ENCODE peak calls at places on chromosome 12, in six cellular contexts. N is SK-N-SH, A is HCT116, Y is K562, X is H1, R is NT2/D1. U is an unnamed sample.

GRCh38 chr12:49108958-49109404 is 1.7 kb downstream of the LMBR1L start:
- DNase-seq in Y (no peak), N (no peak), X (no peak), A (no peak), R (no peak), U (peak)

GRCh38 chr12:50988051-50988450 is 35.7 kb downstream of the HIGD1C start:
- DNase-seq in X (no peak), R (no peak), N (no peak), A (no peak), Y (no peak), U (no peak)

GRCh38 chr12:118044075-118044474 is 16.9 kb downstream of the WSB2 start:
- DNase-seq in R (no peak), Y (no peak), N (no peak), X (no peak), A (no peak), U (no peak)

GRCh38 chr12:109920266-109920780 is 20.2 kb downstream of the TCHP start:
- DNase-seq in R (no peak), X (no peak), Y (no peak), A (no peak), N (no peak), U (no peak)

GRCh38 chr12:52499836-52500560 is 6.9 kb upstream of the KRT6A start:
- DNase-seq in X (no peak), R (no peak), Y (no peak), A (no peak), N (no peak), U (no peak)

GRCh38 chr12:114562654-114563053 is 121.3 kb downstream of the TBX3 start:
- DNase-seq in Y (no peak), R (peak), A (no peak), N (no peak), X (peak), U (no peak)

GRCh38 chr12:123398177-123398916 is 14.4 kb downstream of the KMT5A start:
- DNase-seq in X (no peak), Y (no peak), A (no peak), R (no peak), N (no peak), U (no peak)

GRCh38 chr12:56267443-56268071 is 815 bp downstream of the COQ10A start:
- DNase-seq in N (peak), Y (peak), X (no peak), A (no peak), R (no peak), U (peak)

GRCh38 chr12:10241781-10242180 is 29.1 kb downstream of the GABARAPL1 start:
- DNase-seq in R (no peak), Y (no peak), N (no peak), A (no peak), X (no peak), U (no peak)

GRCh38 chr12:113221997-113222729 is 899 bp downstream of the TPCN1 start:
- DNase-seq in X (peak), R (no peak), N (no peak), A (no peak), Y (no peak), U (no peak)

GRCh38 chr12:114967187-114967586 is 283.2 kb upstream of the TBX3 start:
- DNase-seq in A (no peak), X (no peak), R (no peak), N (no peak), Y (no peak), U (no peak)

GRCh38 chr12:8950702-8951478 is 1.4 kb upstream of the M6PR start:
- DNase-seq in N (no peak), X (no peak), Y (no peak), A (no peak), R (no peak), U (no peak)
- TF ChIP-seq YY1 in N (no peak), X (no peak), Y (no peak), A (no peak), R (no peak), U (no peak)

GRCh38 chr12:29921307-29921706 is 137.6 kb upstream of the TMTC1 start:
- DNase-seq in Y (no peak), N (no peak), X (no peak), R (no peak), A (peak), U (peak)
- TF ChIP-seq YY1 in Y (no peak), N (no peak), X (no peak), R (no peak), A (no peak), U (no peak)

DNA sequence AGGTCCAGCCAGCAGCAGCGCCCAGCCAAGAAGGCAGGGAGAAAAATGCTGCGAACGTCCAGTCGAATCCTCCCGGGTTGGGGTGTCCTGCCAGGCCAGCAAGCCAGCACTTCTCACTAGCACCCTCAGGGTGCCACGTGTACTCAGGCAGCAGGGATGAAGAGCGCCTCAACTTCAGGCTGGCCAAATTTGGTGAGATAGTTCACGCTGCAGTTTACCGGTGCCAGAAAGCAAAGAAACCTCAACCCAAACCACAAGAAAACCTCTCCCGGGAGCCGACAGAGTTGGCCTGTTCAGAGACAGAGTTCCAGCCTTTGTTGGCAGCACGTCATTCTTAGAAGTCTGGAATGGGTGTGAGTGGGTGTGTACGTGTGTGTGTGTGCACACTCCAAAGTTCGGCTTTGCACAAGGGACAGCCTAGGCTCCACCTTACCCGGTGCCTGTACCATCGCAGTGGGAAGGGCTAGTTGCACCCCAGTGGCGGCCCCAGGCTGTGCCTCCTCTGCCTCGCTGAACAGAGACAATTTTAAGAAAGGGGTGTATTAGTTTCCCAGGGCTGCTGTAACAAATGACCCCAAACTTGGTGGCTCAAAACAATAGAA is 42.1 kb downstream of the ELK3 start:
- DNase-seq in R (no peak), A (no peak), X (no peak), Y (no peak), N (no peak), U (no peak)
- TF ChIP-seq YY1 in R (no peak), A (no peak), X (no peak), Y (no peak), N (no peak), U (no peak)

GRCh38 chr12:75478395-75478794 is 2.2 kb upstream of the GLIPR1 start:
- DNase-seq in A (no peak), R (no peak), Y (no peak), X (no peak), N (no peak), U (no peak)
- TF ChIP-seq YY1 in A (no peak), R (no peak), Y (no peak), X (no peak), N (no peak), U (no peak)

GRCh38 chr12:131990980-131991305 is 41.2 kb downstream of the EP400 start:
- DNase-seq in A (no peak), R (no peak), Y (no peak), X (peak), N (no peak), U (no peak)
- TF ChIP-seq YY1 in A (no peak), R (no peak), Y (no peak), X (no peak), N (no peak), U (no peak)

DNA sequence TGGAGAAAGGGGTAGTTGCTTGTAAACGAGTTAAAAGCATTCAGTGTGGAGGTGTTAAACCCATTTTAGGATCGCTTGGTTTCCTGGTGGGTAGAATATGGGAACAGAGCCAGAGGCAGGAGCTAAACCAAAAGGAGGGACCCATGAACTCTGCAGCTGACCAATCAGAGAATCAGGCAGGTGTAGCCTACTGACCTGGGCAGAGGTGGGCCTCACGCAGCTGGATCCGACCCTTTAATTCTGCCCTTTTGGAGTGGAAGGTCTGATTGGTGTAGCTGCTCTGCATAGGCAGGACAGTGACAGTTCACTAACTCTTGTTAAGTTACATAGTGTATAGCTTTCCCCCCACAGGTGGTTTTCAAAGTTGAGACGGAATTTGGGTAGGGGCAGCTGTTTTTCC is 63.7 kb downstream of the GNS start:
- DNase-seq in X (no peak), Y (no peak), N (no peak), R (no peak), A (no peak), U (no peak)
- TF ChIP-seq YY1 in X (no peak), Y (no peak), N (no peak), R (no peak), A (no peak), U (no peak)

GRCh38 chr12:42469355-42470006 is 120.1 kb downstream of the PRICKLE1 start:
- DNase-seq in X (no peak), Y (no peak), A (no peak), R (no peak), N (no peak), U (no peak)
- TF ChIP-seq YY1 in X (no peak), Y (no peak), A (no peak), R (no peak), N (no peak), U (no peak)

DNA sequence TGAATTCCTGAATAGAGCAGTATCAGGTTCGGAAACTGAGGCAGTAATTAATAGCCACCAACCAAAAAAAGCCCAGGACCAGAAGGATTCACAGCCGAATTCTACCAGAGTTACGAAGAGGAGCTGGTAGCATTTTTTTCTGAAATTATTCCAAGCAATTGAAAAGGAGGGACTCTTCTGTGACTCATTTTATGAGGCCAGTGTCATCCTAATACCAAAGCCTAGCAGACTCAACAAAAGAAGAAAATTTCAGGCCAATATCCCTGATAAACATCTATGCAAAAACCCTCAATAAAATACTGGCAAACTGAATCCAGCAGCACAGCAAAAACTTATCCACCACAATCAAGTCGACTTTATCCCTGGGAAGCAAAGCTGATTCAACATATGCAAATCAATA is 202.3 kb upstream of the SLC16A7 start:
- DNase-seq in R (no peak), Y (no peak), X (no peak), N (no peak), A (no peak), U (no peak)
- TF ChIP-seq YY1 in R (no peak), Y (no peak), X (no peak), N (no peak), A (no peak), U (no peak)